ENCODE peak calls at places on chromosomes 16 and 17, in four cellular contexts. C is Caco-2; Q is stimulated activated CD8-positive, alpha-beta memory T cell treated with anti-CD3 and anti-CD28 coated beads, Interleukin-15, amount 100 ng/mL, for 1 hour; W is AG04449. B is an unnamed sample.

GRCh38 chr16:80129791-80130190 is 411.0 kb upstream of the DYNLRB2 start:
- DNase-seq in C (no peak), Q (no peak), W (no peak), B (no peak)

GRCh38 chr16:8632675-8633182 is 11.2 kb downstream of the METTL22 start:
- DNase-seq in C (no peak), Q (no peak), W (no peak), B (no peak)

GRCh38 chr16:87724490-87725291 is 41.1 kb downstream of the KLHDC4 start:
- DNase-seq in C (no peak), Q (no peak), W (no peak), B (no peak)

GRCh38 chr17:19010729-19011505 is 6.4 kb upstream of the FAM83G start:
- DNase-seq in C (no peak), Q (no peak), W (no peak), B (no peak)

GRCh38 chr17:28416703-28417311 is 10.8 kb upstream of the SLC46A1 start:
- DNase-seq in C (peak), Q (no peak), W (no peak), B (peak)

GRCh38 chr17:68161644-68162428 is 86.0 kb upstream of the AMZ2 start:
- DNase-seq in C (no peak), Q (no peak), W (no peak), B (no peak)

GRCh38 chr17:75503976-75504346 is 11.4 kb downstream of the CASKIN2 start:
- DNase-seq in C (no peak), Q (no peak), W (no peak), B (no peak)

GRCh38 chr17:39638317-39638716 is 1.4 kb downstream of the STARD3 start:
- DNase-seq in C (no peak), Q (no peak), W (no peak), B (no peak)

GRCh38 chr16:57915811-57916479 is 55.0 kb downstream of the CNGB1 start:
- DNase-seq in C (no peak), Q (no peak), W (no peak), B (no peak)

GRCh38 chr17:28196637-28197036 is 122.4 kb upstream of the TMEM97 start:
- DNase-seq in C (no peak), Q (no peak), W (no peak), B (no peak)

GRCh38 chr17:45895969-45896793 is 1.8 kb downstream of the MAPT start:
- DNase-seq in C (no peak), Q (no peak), W (no peak), B (no peak)

GRCh38 chr16:62256406-62256805 is 220.2 kb upstream of the CDH8 start:
- DNase-seq in C (no peak), Q (no peak), W (no peak), B (no peak)

GRCh38 chr16:3187798-3188674 is at the start of gene OR1F1:
- DNase-seq in C (no peak), Q (no peak), W (peak), B (peak)

GRCh38 chr17:58120195-58120822 is 27.9 kb upstream of the OR4D1 start:
- DNase-seq in C (peak), Q (no peak), W (no peak), B (peak)

GRCh38 chr17:60395508-60396065 is 3.7 kb upstream of the USP32 start:
- DNase-seq in C (no peak), Q (no peak), W (no peak), B (no peak)

GRCh38 chr17:15378243-15378642 is 36.8 kb upstream of the TEKT3 start:
- DNase-seq in C (no peak), Q (no peak), W (no peak), B (no peak)

GRCh38 chr16:78607465-78607864 is 508.0 kb downstream of the WWOX start:
- DNase-seq in C (no peak), Q (no peak), W (no peak), B (no peak)

GRCh38 chr17:36736201-36737156 is 135.1 kb downstream of the MRM1 start:
- DNase-seq in C (no peak), Q (no peak), W (no peak), B (no peak)

GRCh38 chr17:82859431-82860403 is 19.9 kb upstream of the ZNF750 start:
- DNase-seq in C (no peak), Q (no peak), W (no peak), B (no peak)

GRCh38 chr17:49963626-49964538 is 5.1 kb upstream of the DLX4 start:
- DNase-seq in C (no peak), Q (no peak), W (no peak), B (no peak)

GRCh38 chr17:5047446-5047845 is 12.2 kb upstream of the SLC52A1 start:
- DNase-seq in C (no peak), Q (no peak), W (no peak), B (no peak)

GRCh38 chr17:38660097-38661026 is 14.4 kb downstream of the EPOP start:
- DNase-seq in C (peak), Q (no peak), W (no peak), B (no peak)

GRCh38 chr17:50631908-50632571 is 2.6 kb upstream of the ABCC3 start:
- DNase-seq in C (no peak), Q (no peak), W (no peak), B (no peak)

GRCh38 chr17:78737332-78737731 is 44.7 kb downstream of the CYTH1 start:
- DNase-seq in C (no peak), Q (no peak), W (no peak), B (no peak)

GRCh38 chr16:48525201-48526057 is 84.6 kb downstream of the N4BP1 start:
- DNase-seq in C (no peak), Q (no peak), W (no peak), B (no peak)

GRCh38 chr16:89325861-89326471 is 108.5 kb downstream of the ZNF778 start:
- DNase-seq in C (peak), Q (no peak), W (no peak), B (no peak)

GRCh38 chr17:47935961-47936360 is 5.4 kb upstream of the PNPO start:
- DNase-seq in C (no peak), Q (no peak), W (peak), B (no peak)